ENCODE peak calls at places on chromosome 4, in seven cellular contexts. I, O, Z, P, N, T and F are unnamed samples. For H3K4me1 and H3K9me3, the result is how much of the 10 kb centered on the place peaks cover.

GRCh38 chr4:151866266-151866918 is 105.6 kb upstream of the GATB start:
- DNase-seq in I (no peak), O (no peak), Z (no peak), P (no peak), N (no peak), T (no peak), F (no peak)

GRCh38 chr4:38125816-38126215 is 165.6 kb downstream of the PTTG2 start:
- DNase-seq in I (no peak), O (no peak), Z (no peak), P (no peak), N (no peak), T (no peak), F (no peak)

GRCh38 chr4:122602277-122603142 is 18.4 kb downstream of the IL21 start:
- DNase-seq in I (peak), O (peak), Z (no peak), P (peak), N (peak), T (no peak), F (no peak)

GRCh38 chr4:180615746-180616145 is 1627.5 kb upstream of the TENM3 start:
- DNase-seq in I (no peak), O (no peak), Z (no peak), P (no peak), N (no peak), T (no peak), F (no peak)

GRCh38 chr4:176579233-176579632 is 213.5 kb downstream of the VEGFC start:
- DNase-seq in I (no peak), O (no peak), Z (no peak), P (no peak), N (no peak), T (no peak), F (peak)

GRCh38 chr4:138696058-138696457 is 319.5 kb upstream of the NOCT start:
- DNase-seq in I (no peak), O (no peak), Z (no peak), P (no peak), N (no peak), T (no peak), F (no peak)

GRCh38 chr4:104677122-104677521 is 182.4 kb upstream of the CXXC4 start:
- DNase-seq in I (peak), O (peak), Z (no peak), P (no peak), N (no peak), T (no peak), F (peak)

GRCh38 chr4:7992846-7993245 is 53.2 kb upstream of the AFAP1 start:
- DNase-seq in I (no peak), O (no peak), Z (no peak), P (no peak), N (no peak), T (no peak), F (no peak)

GRCh38 chr4:87657525-87657924 is 7.4 kb downstream of the DMP1 start:
- DNase-seq in I (no peak), O (no peak), Z (no peak), P (no peak), N (no peak), T (no peak), F (peak)

GRCh38 chr4:77092832-77093800 is 17.3 kb upstream of the CCNI start:
- DNase-seq in I (no peak), O (no peak), Z (no peak), P (no peak), N (peak), T (no peak), F (no peak)

GRCh38 chr4:8115916-8116315 is 42.7 kb downstream of the ABLIM2 start:
- DNase-seq in I (no peak), O (no peak), Z (no peak), P (no peak), N (no peak), T (no peak), F (no peak)

GRCh38 chr4:140718240-140718639 is 37.9 kb downstream of the TBC1D9 start:
- DNase-seq in I (no peak), O (no peak), Z (no peak), P (no peak), N (no peak), T (no peak), F (no peak)

GRCh38 chr4:150889306-150889705 is 125.8 kb downstream of the LRBA start:
- DNase-seq in I (no peak), O (no peak), Z (no peak), P (no peak), N (no peak), T (no peak), F (no peak)

GRCh38 chr4:143360838-143361237 is 24.2 kb downstream of the GAB1 start:
- DNase-seq in I (no peak), O (no peak), Z (no peak), P (no peak), N (no peak), T (no peak), F (no peak)

GRCh38 chr4:95660719-95661118 is 111.9 kb upstream of the UNC5C start:
- DNase-seq in I (no peak), O (no peak), Z (no peak), P (no peak), N (no peak), T (no peak), F (no peak)

GRCh38 chr4:166538491-166539005 is 665.5 kb downstream of the TLL1 start:
- DNase-seq in I (no peak), O (no peak), Z (no peak), P (no peak), N (no peak), T (no peak), F (no peak)

GRCh38 chr4:152258804-152259708 is 276.8 kb downstream of the FBXW7 start:
- DNase-seq in I (peak), O (no peak), Z (no peak), P (no peak), N (no peak), T (no peak), F (no peak)

GRCh38 chr4:9762823-9763475 is 18.5 kb upstream of the DRD5 start:
- DNase-seq in I (peak), O (peak), Z (peak), P (peak), N (peak), T (peak), F (peak)

GRCh38 chr4:23422878-23423277 is 467.0 kb downstream of the PPARGC1A start:
- DNase-seq in I (no peak), O (no peak), Z (no peak), P (no peak), N (no peak), T (no peak), F (no peak)

GRCh38 chr4:80471701-80472100 is 136.2 kb downstream of the CFAP299 start:
- DNase-seq in I (no peak), O (no peak), Z (no peak), P (no peak), N (peak), T (peak), F (no peak)

GRCh38 chr4:166087569-166087968 is 214.5 kb downstream of the TLL1 start:
- DNase-seq in I (no peak), O (no peak), Z (no peak), P (no peak), N (no peak), T (no peak), F (no peak)

GRCh38 chr4:182869697-182870096 is 47.5 kb downstream of the DCTD start:
- DNase-seq in I (no peak), O (no peak), Z (no peak), P (no peak), N (no peak), T (no peak), F (no peak)

GRCh38 chr4:25810815-25811690 is 51.7 kb downstream of the SEL1L3 start:
- DNase-seq in I (no peak), O (no peak), Z (no peak), P (no peak), N (no peak), T (no peak), F (no peak)

GRCh38 chr4:128776794-128777216 is 32.7 kb upstream of the JADE1 start:
- DNase-seq in I (peak), O (no peak), Z (peak), P (no peak), N (peak), T (peak), F (peak)

GRCh38 chr4:154009191-154009590 is 220.3 kb upstream of the SFRP2 start:
- DNase-seq in I (no peak), O (no peak), Z (no peak), P (no peak), N (no peak), T (no peak), F (no peak)

GRCh38 chr4:112842513-112842912 is 205.6 kb downstream of the LARP7 start:
- DNase-seq in I (no peak), O (no peak), Z (no peak), P (no peak), N (no peak), T (no peak), F (no peak)

GRCh38 chr4:72974694-72975487 is 94.6 kb downstream of the COX18 start:
- DNase-seq in I (no peak), O (peak), Z (no peak), P (no peak), N (no peak), T (no peak), F (no peak)

GRCh38 chr4:180664766-180665368 is 1578.3 kb upstream of the TENM3 start:
- DNase-seq in I (peak), O (peak), Z (peak), P (peak), N (peak), T (no peak), F (peak)

GRCh38 chr4:113636877-113637276 is 124.7 kb downstream of the CAMK2D start:
- DNase-seq in I (no peak), O (peak), Z (no peak), P (no peak), N (peak), T (no peak), F (peak)

GRCh38 chr4:53928825-53929224 is 135.6 kb downstream of the CHIC2 start:
- DNase-seq in I (no peak), O (no peak), Z (no peak), P (no peak), N (no peak), T (no peak), F (peak)

GRCh38 chr4:4603592-4603991 is 61.7 kb upstream of the STX18 start:
- DNase-seq in I (no peak), O (peak), Z (no peak), P (no peak), N (no peak), T (no peak), F (no peak)

GRCh38 chr4:73259552-73260140 is 1.0 kb upstream of the ANKRD17 start:
- DNase-seq in I (peak), O (peak), Z (no peak), P (peak), N (no peak), T (no peak), F (peak)

GRCh38 chr4:53991821-53992220 is 72.6 kb downstream of the CHIC2 start:
- DNase-seq in I (no peak), O (no peak), Z (no peak), P (no peak), N (no peak), T (no peak), F (no peak)

GRCh38 chr4:185504098-185505047 is 30.9 kb downstream of the PDLIM3 start:
- DNase-seq in I (no peak), O (peak), Z (peak), P (peak), N (no peak), T (peak), F (no peak)

GRCh38 chr4:5752803-5753184 is 41.8 kb downstream of the EVC start:
- DNase-seq in I (no peak), O (no peak), Z (no peak), P (no peak), N (no peak), T (no peak), F (no peak)

GRCh38 chr4:6229095-6229494 is 28.7 kb upstream of the JAKMIP1 start:
- DNase-seq in I (no peak), O (no peak), Z (no peak), P (peak), N (no peak), T (no peak), F (no peak)

GRCh38 chr4:145207934-145208333 is 27.5 kb upstream of the OTUD4 start:
- DNase-seq in I (no peak), O (no peak), Z (no peak), P (no peak), N (no peak), T (no peak), F (peak)

GRCh38 chr4:145564540-145564939 is 54.6 kb upstream of the MMAA start:
- DNase-seq in I (no peak), O (no peak), Z (no peak), P (no peak), N (no peak), T (no peak), F (no peak)

GRCh38 chr4:10092481-10093272 is 23.9 kb downstream of the WDR1 start:
- DNase-seq in I (no peak), O (no peak), Z (no peak), P (no peak), N (no peak), T (no peak), F (no peak)

GRCh38 chr4:40289366-40290188 is 45.6 kb upstream of the CHRNA9 start:
- DNase-seq in I (no peak), O (peak), Z (no peak), P (no peak), N (no peak), T (no peak), F (no peak)

DNA sequence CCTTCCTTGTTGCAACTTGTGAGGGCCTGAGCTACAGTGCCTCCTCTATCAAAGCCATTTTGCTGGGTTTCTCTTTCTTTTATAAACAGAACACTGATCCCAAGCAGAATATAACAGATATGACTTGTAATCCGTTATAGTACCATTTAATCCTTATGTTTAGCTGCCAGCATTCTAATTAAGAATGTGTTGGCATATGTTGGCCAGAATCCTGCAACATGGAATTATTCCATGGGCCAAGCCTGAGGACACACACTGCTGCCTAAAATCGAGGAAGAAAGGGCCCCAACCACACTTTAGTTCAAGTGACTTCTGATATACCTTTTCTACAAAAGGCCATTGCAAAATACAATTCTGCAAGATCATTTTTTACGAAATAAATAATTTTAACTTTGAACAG is 28.0 kb downstream of the PALLD start:
- DNase-seq in I (no peak), O (no peak), Z (no peak), P (no peak), N (no peak), T (no peak), F (no peak)
- H3K4me1 ChIP-seq in I (under half), O (under half), Z (under half), P (under half), N (under half), T (under half), F (under half)

GRCh38 chr4:13657016-13657415 is 29.5 kb upstream of the BOD1L1 start:
- DNase-seq in I (no peak), O (no peak), Z (no peak), P (no peak), N (no peak), T (no peak), F (no peak)
- H3K4me3 ChIP-seq in I (no peak), O (no peak), Z (peak), P (no peak), N (peak), T (no peak), F (no peak)

DNA sequence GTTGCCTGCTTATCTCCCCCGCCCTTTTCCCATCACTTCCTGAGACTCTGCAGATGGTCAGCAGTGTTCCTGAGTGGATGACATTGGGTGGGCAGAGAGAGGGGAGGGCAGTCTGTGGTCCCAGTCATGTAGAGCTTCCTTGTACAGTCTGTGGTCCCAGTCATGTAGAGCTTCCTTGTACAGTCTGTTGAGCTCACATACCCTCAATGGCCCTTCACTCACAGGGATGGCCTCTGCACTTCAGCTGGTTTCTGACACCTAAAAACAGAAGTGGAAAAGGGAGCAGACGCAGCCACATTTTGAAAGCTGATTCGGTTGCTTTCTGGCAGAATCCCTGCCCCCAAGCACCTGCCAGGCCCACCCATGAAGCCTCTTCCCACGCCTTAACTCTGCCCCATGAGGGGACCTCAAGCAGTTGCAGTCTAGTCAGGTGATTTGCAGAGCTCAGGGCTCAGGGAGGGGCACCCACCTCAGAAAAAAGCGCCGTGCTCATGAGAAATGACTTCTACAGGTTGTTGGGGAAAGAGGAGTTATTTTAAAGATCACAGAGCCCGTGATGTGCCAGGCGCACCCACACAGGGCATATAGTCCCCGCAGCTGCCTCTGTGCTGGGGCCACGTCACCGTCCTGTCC is 3.6 kb upstream of the TMEM271 start:
- DNase-seq in I (no peak), O (no peak), Z (no peak), P (no peak), N (no peak), T (no peak), F (peak)
- H3K9me3 ChIP-seq in I (under half), O (under half), Z (under half), P (under half), N (under half), T (under half), F (under half)

GRCh38 chr4:48341776-48342558 is 638 bp downstream of the SLAIN2 start:
- DNase-seq in I (peak), O (peak), Z (peak), P (peak), N (peak), T (peak), F (peak)
- H3K4me1 ChIP-seq in I (under half), O (under half), Z (under half), P (under half), N (half or more), T (under half), F (under half)

DNA sequence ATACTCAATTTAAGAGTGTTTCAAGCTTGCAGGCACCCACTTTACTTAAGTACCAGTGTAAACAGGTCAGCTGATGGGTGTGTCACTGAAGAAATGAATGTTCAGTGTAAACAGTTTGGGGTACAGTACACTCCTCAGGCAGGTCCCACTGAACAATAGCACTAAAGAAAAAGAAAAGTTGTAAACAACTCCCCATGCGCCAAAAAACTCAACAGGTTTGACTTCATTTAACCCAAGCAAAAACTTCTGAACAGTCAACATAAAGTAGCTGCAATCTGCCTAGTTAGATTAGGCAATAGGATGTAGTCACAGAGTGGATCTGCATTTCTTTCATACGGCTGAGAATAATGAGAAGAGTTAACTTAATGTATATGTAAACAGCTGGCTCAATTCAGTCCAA is 93.2 kb downstream of the FAM13A start:
- DNase-seq in I (no peak), O (no peak), Z (no peak), P (no peak), N (peak), T (no peak), F (no peak)
- H3K4me3 ChIP-seq in I (no peak), O (no peak), Z (no peak), P (no peak), N (no peak), T (no peak), F (no peak)

DNA sequence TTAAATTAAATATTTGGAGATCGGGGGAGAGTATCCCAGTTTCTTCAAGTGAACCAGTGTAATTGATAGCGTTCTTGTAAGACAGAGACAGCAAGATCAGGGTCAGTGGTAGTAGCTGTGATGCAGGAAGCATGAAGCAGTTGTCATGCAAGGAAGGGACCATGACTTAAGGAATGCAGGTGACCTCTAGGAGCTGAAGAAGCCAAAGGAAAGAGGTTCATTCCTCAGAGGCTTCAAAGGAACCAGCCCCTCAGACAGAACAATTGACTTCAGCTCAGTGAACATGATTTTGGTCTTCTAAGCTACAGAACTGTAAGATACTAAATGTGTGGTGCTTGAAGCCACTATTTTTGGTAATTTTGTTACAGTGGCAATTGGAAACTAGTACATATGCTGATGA is 51.6 kb downstream of the GLRB start:
- DNase-seq in I (no peak), O (no peak), Z (no peak), P (no peak), N (no peak), T (no peak), F (no peak)
- H3K9me3 ChIP-seq in I (under half), O (under half), Z (under half), P (under half), N (under half), T (under half), F (under half)

GRCh38 chr4:47566566-47566965 is 81.5 kb downstream of the ATP10D start:
- DNase-seq in I (no peak), O (no peak), Z (no peak), P (no peak), N (no peak), T (no peak), F (no peak)

GRCh38 chr4:47557255-47557654 is 72.2 kb downstream of the ATP10D start:
- DNase-seq in I (no peak), O (no peak), Z (no peak), P (no peak), N (no peak), T (no peak), F (no peak)

GRCh38 chr4:47566975-47567374 is 81.9 kb downstream of the ATP10D start:
- DNase-seq in I (no peak), O (no peak), Z (no peak), P (no peak), N (no peak), T (no peak), F (no peak)

GRCh38 chr4:47562297-47562696 is 77.2 kb downstream of the ATP10D start:
- DNase-seq in I (no peak), O (no peak), Z (no peak), P (no peak), N (no peak), T (no peak), F (no peak)

DNA sequence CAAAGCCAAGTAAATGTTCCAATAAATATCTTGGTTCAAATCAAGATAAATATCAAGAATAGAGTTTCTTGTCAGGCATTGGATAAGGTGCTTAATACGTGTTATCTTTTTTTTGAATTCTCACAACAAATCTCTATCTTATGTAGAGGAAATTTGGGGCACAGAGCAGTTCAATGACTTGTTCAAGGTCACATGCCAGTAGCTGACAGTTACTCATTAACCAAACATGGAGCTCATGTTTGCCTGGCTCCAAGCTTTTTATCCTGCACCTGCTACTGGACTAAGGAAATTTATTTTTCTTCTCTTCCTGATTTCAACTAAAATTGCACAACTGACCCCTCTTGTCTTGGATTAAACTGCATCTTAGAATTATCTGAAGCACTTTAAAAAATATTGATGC is 76.3 kb downstream of the ATP10D start:
- DNase-seq in I (no peak), O (no peak), Z (no peak), P (no peak), N (no peak), T (no peak), F (no peak)
- H3K4me1 ChIP-seq in I (under half), O (under half), Z (under half), P (under half), N (under half), T (under half), F (under half)

GRCh38 chr4:147863111-147863747 is 131.3 kb downstream of the ARHGAP10 start:
- DNase-seq in I (no peak), O (no peak), Z (no peak), P (no peak), N (no peak), T (no peak), F (no peak)
- H3K4me3 ChIP-seq in I (no peak), O (no peak), Z (no peak), P (no peak), N (no peak), T (no peak), F (no peak)